ENCODE peak calls at places on chromosomes 5 and 9, in ten cellular contexts. One of them, this sample, is unnamed.

GRCh38 chr9:35481347-35481975 is 8.4 kb upstream of the RUSC2 start:
- DNase-seq in colonic mucosa: peak
- DNase-seq in left ventricle myocardium inferior: no peak
- DNase-seq in breast epithelium: peak
- DNase-seq in kidney epithelial cell: no peak
- DNase-seq in progenitor cell of endocrine pancreas: no peak
- DNase-seq in nephron progenitor cell: no peak
- DNase-seq in sigmoid colon: peak
- DNase-seq in tibial artery: peak
- DNase-seq in cardiac fibroblast: peak
- DNase-seq in this sample: peak

GRCh38 chr9:34606190-34606589 is 5.7 kb downstream of the RPP25L start:
- DNase-seq in colonic mucosa: no peak
- DNase-seq in left ventricle myocardium inferior: no peak
- DNase-seq in breast epithelium: no peak
- DNase-seq in kidney epithelial cell: no peak
- DNase-seq in progenitor cell of endocrine pancreas: no peak
- DNase-seq in nephron progenitor cell: no peak
- DNase-seq in sigmoid colon: no peak
- DNase-seq in tibial artery: no peak
- DNase-seq in cardiac fibroblast: no peak
- DNase-seq in this sample: no peak

GRCh38 chr9:113709721-113710120 is 166.4 kb upstream of the ZNF618 start:
- DNase-seq in colonic mucosa: peak
- DNase-seq in left ventricle myocardium inferior: no peak
- DNase-seq in breast epithelium: no peak
- DNase-seq in kidney epithelial cell: no peak
- DNase-seq in progenitor cell of endocrine pancreas: no peak
- DNase-seq in nephron progenitor cell: no peak
- DNase-seq in sigmoid colon: no peak
- DNase-seq in tibial artery: no peak
- DNase-seq in cardiac fibroblast: no peak
- DNase-seq in this sample: no peak

GRCh38 chr5:142323480-142324376 is 1.1 kb downstream of the SPRY4 start:
- DNase-seq in colonic mucosa: peak
- DNase-seq in left ventricle myocardium inferior: peak
- DNase-seq in breast epithelium: no peak
- DNase-seq in kidney epithelial cell: no peak
- DNase-seq in progenitor cell of endocrine pancreas: peak
- DNase-seq in nephron progenitor cell: peak
- DNase-seq in sigmoid colon: peak
- DNase-seq in tibial artery: peak
- DNase-seq in cardiac fibroblast: peak
- DNase-seq in this sample: peak

GRCh38 chr5:58133631-58134296 is 326.1 kb downstream of the PLK2 start:
- DNase-seq in colonic mucosa: no peak
- DNase-seq in left ventricle myocardium inferior: no peak
- DNase-seq in breast epithelium: no peak
- DNase-seq in kidney epithelial cell: no peak
- DNase-seq in progenitor cell of endocrine pancreas: no peak
- DNase-seq in nephron progenitor cell: no peak
- DNase-seq in sigmoid colon: no peak
- DNase-seq in tibial artery: no peak
- DNase-seq in cardiac fibroblast: peak
- DNase-seq in this sample: peak

GRCh38 chr9:109117856-109118801 is 1.6 kb downstream of the TMEM245 start:
- DNase-seq in colonic mucosa: peak
- DNase-seq in left ventricle myocardium inferior: no peak
- DNase-seq in breast epithelium: no peak
- DNase-seq in kidney epithelial cell: peak
- DNase-seq in progenitor cell of endocrine pancreas: no peak
- DNase-seq in nephron progenitor cell: no peak
- DNase-seq in sigmoid colon: no peak
- DNase-seq in tibial artery: peak
- DNase-seq in cardiac fibroblast: peak
- DNase-seq in this sample: peak

GRCh38 chr9:129702563-129702962 is 37.1 kb downstream of the PRRX2 start:
- DNase-seq in colonic mucosa: peak
- DNase-seq in left ventricle myocardium inferior: no peak
- DNase-seq in breast epithelium: no peak
- DNase-seq in kidney epithelial cell: peak
- DNase-seq in progenitor cell of endocrine pancreas: no peak
- DNase-seq in nephron progenitor cell: no peak
- DNase-seq in sigmoid colon: no peak
- DNase-seq in tibial artery: peak
- DNase-seq in cardiac fibroblast: peak
- DNase-seq in this sample: peak

GRCh38 chr5:72133212-72133990 is 26.1 kb downstream of the MAP1B start:
- DNase-seq in colonic mucosa: no peak
- DNase-seq in left ventricle myocardium inferior: no peak
- DNase-seq in breast epithelium: no peak
- DNase-seq in kidney epithelial cell: no peak
- DNase-seq in progenitor cell of endocrine pancreas: no peak
- DNase-seq in nephron progenitor cell: no peak
- DNase-seq in sigmoid colon: no peak
- DNase-seq in tibial artery: no peak
- DNase-seq in cardiac fibroblast: no peak
- DNase-seq in this sample: peak

GRCh38 chr9:2732492-2732891 is 15.2 kb downstream of the KCNV2 start:
- DNase-seq in colonic mucosa: no peak
- DNase-seq in left ventricle myocardium inferior: no peak
- DNase-seq in breast epithelium: no peak
- DNase-seq in kidney epithelial cell: no peak
- DNase-seq in progenitor cell of endocrine pancreas: no peak
- DNase-seq in nephron progenitor cell: no peak
- DNase-seq in sigmoid colon: no peak
- DNase-seq in tibial artery: no peak
- DNase-seq in cardiac fibroblast: no peak
- DNase-seq in this sample: no peak

GRCh38 chr9:36597412-36598178 is 24.9 kb downstream of the MELK start:
- DNase-seq in colonic mucosa: no peak
- DNase-seq in left ventricle myocardium inferior: no peak
- DNase-seq in breast epithelium: no peak
- DNase-seq in kidney epithelial cell: no peak
- DNase-seq in progenitor cell of endocrine pancreas: no peak
- DNase-seq in nephron progenitor cell: no peak
- DNase-seq in sigmoid colon: no peak
- DNase-seq in tibial artery: no peak
- DNase-seq in cardiac fibroblast: peak
- DNase-seq in this sample: no peak

GRCh38 chr5:386432-387341 is 56.3 kb upstream of the EXOC3 start:
- DNase-seq in colonic mucosa: peak
- DNase-seq in left ventricle myocardium inferior: no peak
- DNase-seq in breast epithelium: peak
- DNase-seq in kidney epithelial cell: no peak
- DNase-seq in progenitor cell of endocrine pancreas: peak
- DNase-seq in nephron progenitor cell: no peak
- DNase-seq in sigmoid colon: peak
- DNase-seq in tibial artery: no peak
- DNase-seq in cardiac fibroblast: peak
- DNase-seq in this sample: peak

GRCh38 chr5:57932761-57933160 is 450.1 kb upstream of the ACTBL2 start:
- DNase-seq in colonic mucosa: no peak
- DNase-seq in left ventricle myocardium inferior: no peak
- DNase-seq in breast epithelium: no peak
- DNase-seq in kidney epithelial cell: no peak
- DNase-seq in progenitor cell of endocrine pancreas: no peak
- DNase-seq in nephron progenitor cell: no peak
- DNase-seq in sigmoid colon: no peak
- DNase-seq in tibial artery: no peak
- DNase-seq in cardiac fibroblast: no peak
- DNase-seq in this sample: no peak

GRCh38 chr9:120710110-120710981 is 3.9 kb downstream of the MEGF9 start:
- DNase-seq in colonic mucosa: no peak
- DNase-seq in left ventricle myocardium inferior: no peak
- DNase-seq in breast epithelium: no peak
- DNase-seq in kidney epithelial cell: no peak
- DNase-seq in progenitor cell of endocrine pancreas: no peak
- DNase-seq in nephron progenitor cell: no peak
- DNase-seq in sigmoid colon: no peak
- DNase-seq in tibial artery: no peak
- DNase-seq in cardiac fibroblast: peak
- DNase-seq in this sample: peak

GRCh38 chr9:134826336-134827246 is 54.0 kb upstream of the FCN2 start:
- DNase-seq in colonic mucosa: no peak
- DNase-seq in left ventricle myocardium inferior: no peak
- DNase-seq in breast epithelium: no peak
- DNase-seq in kidney epithelial cell: no peak
- DNase-seq in progenitor cell of endocrine pancreas: no peak
- DNase-seq in nephron progenitor cell: no peak
- DNase-seq in sigmoid colon: no peak
- DNase-seq in tibial artery: no peak
- DNase-seq in cardiac fibroblast: no peak
- DNase-seq in this sample: no peak

GRCh38 chr5:43400082-43400481 is 12.1 kb downstream of the CCL28 start:
- DNase-seq in colonic mucosa: no peak
- DNase-seq in left ventricle myocardium inferior: no peak
- DNase-seq in breast epithelium: no peak
- DNase-seq in kidney epithelial cell: no peak
- DNase-seq in progenitor cell of endocrine pancreas: no peak
- DNase-seq in nephron progenitor cell: no peak
- DNase-seq in sigmoid colon: no peak
- DNase-seq in tibial artery: no peak
- DNase-seq in cardiac fibroblast: peak
- DNase-seq in this sample: no peak
- TF ChIP-seq CTCF in colonic mucosa: no peak
- TF ChIP-seq CTCF in left ventricle myocardium inferior: peak
- TF ChIP-seq CTCF in breast epithelium: no peak
- TF ChIP-seq CTCF in kidney epithelial cell: peak
- TF ChIP-seq CTCF in progenitor cell of endocrine pancreas: no peak
- TF ChIP-seq CTCF in nephron progenitor cell: no peak
- TF ChIP-seq CTCF in sigmoid colon: no peak
- TF ChIP-seq CTCF in tibial artery: no peak
- TF ChIP-seq CTCF in cardiac fibroblast: peak
- TF ChIP-seq CTCF in this sample: peak

DNA sequence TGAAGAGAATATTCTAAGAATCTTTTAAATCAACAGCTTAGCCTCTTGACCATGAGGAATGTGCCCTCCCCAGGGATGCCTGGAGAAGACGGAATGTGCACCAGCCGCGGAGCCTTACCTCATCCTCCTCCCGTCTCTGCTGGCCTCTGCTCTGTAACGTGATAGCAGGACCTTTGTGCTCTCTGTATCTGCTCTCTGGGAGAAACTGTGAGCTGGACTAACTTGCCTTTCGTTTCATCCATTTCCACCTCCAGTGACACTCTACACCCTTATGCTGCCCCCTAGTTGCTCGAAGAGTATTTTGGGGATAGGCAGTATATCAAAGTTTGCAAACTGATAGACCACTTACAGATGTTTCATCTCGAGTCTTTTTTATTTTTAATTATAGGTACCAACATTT is 141.4 kb downstream of the NPR3 start:
- DNase-seq in colonic mucosa: no peak
- DNase-seq in left ventricle myocardium inferior: peak
- DNase-seq in breast epithelium: no peak
- DNase-seq in kidney epithelial cell: peak
- DNase-seq in progenitor cell of endocrine pancreas: no peak
- DNase-seq in nephron progenitor cell: peak
- DNase-seq in sigmoid colon: no peak
- DNase-seq in tibial artery: no peak
- DNase-seq in cardiac fibroblast: peak
- DNase-seq in this sample: no peak
- TF ChIP-seq CTCF in colonic mucosa: no peak
- TF ChIP-seq CTCF in left ventricle myocardium inferior: peak
- TF ChIP-seq CTCF in breast epithelium: no peak
- TF ChIP-seq CTCF in kidney epithelial cell: peak
- TF ChIP-seq CTCF in progenitor cell of endocrine pancreas: peak
- TF ChIP-seq CTCF in nephron progenitor cell: peak
- TF ChIP-seq CTCF in sigmoid colon: no peak
- TF ChIP-seq CTCF in tibial artery: peak
- TF ChIP-seq CTCF in cardiac fibroblast: peak
- TF ChIP-seq CTCF in this sample: peak

DNA sequence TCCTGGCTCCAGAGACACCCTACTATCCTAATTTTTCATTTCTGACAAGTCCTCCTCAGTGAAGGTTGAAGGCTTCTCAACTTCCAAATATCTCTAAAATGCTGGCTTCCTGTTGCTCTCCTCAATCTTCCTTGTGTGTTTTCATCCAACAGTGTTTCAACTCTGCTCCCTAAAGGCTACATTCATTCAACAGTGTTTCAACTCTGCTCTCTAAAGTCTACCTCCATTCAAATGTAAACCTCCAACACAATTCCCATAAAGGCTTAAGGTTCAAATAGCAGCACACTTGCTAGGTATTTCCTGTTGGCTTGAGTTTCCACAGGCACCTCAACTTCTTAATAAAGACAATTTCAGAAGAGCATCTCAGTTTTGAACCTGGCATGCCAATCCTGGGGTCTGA is 164.8 kb downstream of the HINT1 start:
- DNase-seq in colonic mucosa: no peak
- DNase-seq in left ventricle myocardium inferior: no peak
- DNase-seq in breast epithelium: no peak
- DNase-seq in kidney epithelial cell: no peak
- DNase-seq in progenitor cell of endocrine pancreas: no peak
- DNase-seq in nephron progenitor cell: no peak
- DNase-seq in sigmoid colon: no peak
- DNase-seq in tibial artery: no peak
- DNase-seq in cardiac fibroblast: no peak
- DNase-seq in this sample: no peak
- TF ChIP-seq CTCF in colonic mucosa: no peak
- TF ChIP-seq CTCF in left ventricle myocardium inferior: no peak
- TF ChIP-seq CTCF in breast epithelium: no peak
- TF ChIP-seq CTCF in kidney epithelial cell: no peak
- TF ChIP-seq CTCF in progenitor cell of endocrine pancreas: no peak
- TF ChIP-seq CTCF in nephron progenitor cell: no peak
- TF ChIP-seq CTCF in sigmoid colon: no peak
- TF ChIP-seq CTCF in tibial artery: no peak
- TF ChIP-seq CTCF in cardiac fibroblast: no peak
- TF ChIP-seq CTCF in this sample: no peak

GRCh38 chr5:169808118-169808581 is 171.1 kb downstream of the DOCK2 start:
- DNase-seq in colonic mucosa: no peak
- DNase-seq in left ventricle myocardium inferior: no peak
- DNase-seq in breast epithelium: no peak
- DNase-seq in kidney epithelial cell: no peak
- DNase-seq in progenitor cell of endocrine pancreas: no peak
- DNase-seq in nephron progenitor cell: no peak
- DNase-seq in sigmoid colon: no peak
- DNase-seq in tibial artery: no peak
- DNase-seq in cardiac fibroblast: no peak
- DNase-seq in this sample: no peak
- TF ChIP-seq CTCF in colonic mucosa: no peak
- TF ChIP-seq CTCF in left ventricle myocardium inferior: no peak
- TF ChIP-seq CTCF in breast epithelium: no peak
- TF ChIP-seq CTCF in kidney epithelial cell: no peak
- TF ChIP-seq CTCF in progenitor cell of endocrine pancreas: no peak
- TF ChIP-seq CTCF in nephron progenitor cell: no peak
- TF ChIP-seq CTCF in sigmoid colon: no peak
- TF ChIP-seq CTCF in tibial artery: no peak
- TF ChIP-seq CTCF in cardiac fibroblast: no peak
- TF ChIP-seq CTCF in this sample: no peak